ENCODE peak calls at places on chromosomes 1 and 21, in eight cellular contexts. J is activated T-helper 1 cell treated with anti-CD3 and anti-CD28 coated beads, Interleukin-12 subunit alpha, Interleukin-12 subunit beta, Interleukin-2, Interleukin-4 antibody, amounts not matched to agents 30 ng/mL and 10 ng/mL and 1 ng/mL, durations not matched to agents 14 hours and 24 hours and 36 hours; H is choroid plexus epithelial cell; Z is amniotic epithelial cell; P is T47D; R is endodermal cell; V is H9; D is kidney glomerular epithelial cell. S is an unnamed sample.

GRCh38 chr21:22535630-22536029 is 1537.4 kb downstream of the NCAM2 start:
- DNase-seq in R (no peak), D (no peak), V (no peak), P (no peak), J (no peak), Z (no peak), H (no peak), S (no peak)

GRCh38 chr1:17351047-17351446 is 20.9 kb upstream of the PADI6 start:
- DNase-seq in Z (no peak), H (no peak), J (no peak), R (no peak), P (no peak), D (no peak), V (no peak), S (no peak)

GRCh38 chr1:68347415-68347814 is 102.3 kb downstream of the RPE65 start:
- DNase-seq in H (no peak), R (no peak), V (no peak), P (no peak), D (no peak), J (no peak), Z (no peak), S (no peak)

GRCh38 chr1:156479093-156480014 is 21.2 kb downstream of the MEF2D start:
- DNase-seq in D (no peak), R (no peak), H (no peak), V (no peak), Z (no peak), P (no peak), J (no peak), S (no peak)

GRCh38 chr1:158285756-158286241 is 3.9 kb upstream of the CD1C start:
- DNase-seq in R (no peak), Z (no peak), P (no peak), J (no peak), V (no peak), D (peak), H (no peak), S (no peak)

GRCh38 chr1:197519741-197520334 is 251.8 kb downstream of the CRB1 start:
- DNase-seq in R (no peak), H (peak), D (peak), J (no peak), V (no peak), Z (peak), P (peak), S (peak)

GRCh38 chr1:39497570-39497969 is 6.1 kb downstream of the BMP8A start:
- DNase-seq in D (no peak), J (no peak), Z (no peak), H (no peak), V (no peak), R (no peak), P (no peak), S (no peak)

GRCh38 chr21:45096216-45096615 is 21.8 kb downstream of the ADARB1 start:
- DNase-seq in J (no peak), R (no peak), D (no peak), V (no peak), Z (no peak), H (no peak), P (no peak), S (no peak)

GRCh38 chr1:170927955-170928850 is 7.1 kb upstream of the MROH9 start:
- DNase-seq in H (peak), Z (peak), V (no peak), D (no peak), R (no peak), P (peak), J (no peak), S (peak)

GRCh38 chr1:93000751-93001175 is 39.5 kb upstream of the DIPK1A start:
- DNase-seq in J (no peak), H (peak), R (no peak), P (peak), Z (no peak), V (no peak), D (no peak), S (no peak)

GRCh38 chr1:87148670-87149069 is 180.0 kb upstream of the LMO4 start:
- DNase-seq in P (no peak), D (no peak), Z (no peak), J (no peak), H (no peak), R (no peak), V (no peak), S (no peak)

GRCh38 chr1:115980156-115980555 is 3.8 kb downstream of the SLC22A15 start:
- DNase-seq in J (no peak), D (no peak), P (no peak), Z (no peak), R (no peak), V (no peak), H (no peak), S (no peak)

GRCh38 chr21:45533731-45534571 is 8.3 kb downstream of the SLC19A1 start:
- DNase-seq in H (no peak), J (no peak), V (no peak), D (no peak), P (no peak), Z (no peak), R (peak), S (no peak)

GRCh38 chr1:6969106-6969505 is 183.9 kb downstream of the CAMTA1 start:
- DNase-seq in J (no peak), D (no peak), Z (peak), R (no peak), V (no peak), P (no peak), H (peak), S (peak)

GRCh38 chr1:212700892-212701819 is 1.5 kb upstream of the BATF3 start:
- DNase-seq in D (no peak), H (peak), R (peak), P (peak), V (peak), J (no peak), Z (peak), S (peak)

GRCh38 chr1:112549590-112549989 is 40.8 kb downstream of the WNT2B start:
- DNase-seq in P (no peak), Z (no peak), V (no peak), J (no peak), R (no peak), D (no peak), H (no peak), S (no peak)

GRCh38 chr1:221891708-221892107 is 149.8 kb upstream of the DUSP10 start:
- DNase-seq in Z (peak), H (peak), V (no peak), D (no peak), R (no peak), P (no peak), J (no peak), S (no peak)

GRCh38 chr1:188314557-188315137 is 1485.9 kb downstream of the PLA2G4A start:
- DNase-seq in D (no peak), Z (no peak), J (no peak), R (no peak), P (no peak), V (no peak), H (no peak), S (no peak)

GRCh38 chr1:107139833-107140702 is 771 bp upstream of the NTNG1 start:
- DNase-seq in V (peak), P (peak), Z (peak), D (peak), J (no peak), H (peak), R (peak), S (peak)

GRCh38 chr1:153395136-153395685 is 4.3 kb upstream of the S100A8 start:
- DNase-seq in H (no peak), J (no peak), P (no peak), R (peak), V (peak), D (no peak), Z (no peak), S (no peak)

GRCh38 chr21:39441502-39442475 is 3.8 kb downstream of the LCA5L start:
- DNase-seq in H (peak), J (peak), V (no peak), Z (peak), R (peak), D (peak), P (peak), S (peak)

GRCh38 chr1:204751883-204752687 is 66.5 kb upstream of the LRRN2 start:
- DNase-seq in Z (no peak), H (no peak), J (no peak), D (no peak), R (peak), P (peak), V (peak), S (no peak)

GRCh38 chr1:46301406-46302090 is 1.9 kb downstream of the LRRC41 start:
- DNase-seq in J (no peak), Z (peak), H (peak), D (peak), P (no peak), R (peak), V (peak), S (peak)

GRCh38 chr1:5502310-5503194 is 489.7 kb downstream of the NPHP4 start:
- DNase-seq in P (no peak), R (no peak), Z (no peak), J (no peak), H (no peak), V (no peak), D (no peak), S (no peak)

GRCh38 chr1:187685338-187685737 is 856.6 kb downstream of the PLA2G4A start:
- DNase-seq in P (no peak), Z (peak), H (peak), J (no peak), D (no peak), V (no peak), R (no peak), S (peak)

GRCh38 chr1:162716123-162716522 is 74.4 kb upstream of the HSD17B7 start:
- DNase-seq in R (no peak), P (no peak), D (no peak), V (no peak), H (peak), Z (no peak), J (no peak), S (no peak)

GRCh38 chr1:2275796-2276536 is 47.8 kb downstream of the SKI start:
- DNase-seq in V (peak), D (peak), R (no peak), P (no peak), Z (peak), J (no peak), H (peak), S (peak)

GRCh38 chr1:199113265-199113869 is 474.5 kb downstream of the PTPRC start:
- DNase-seq in H (peak), P (peak), D (peak), V (peak), J (peak), R (peak), Z (peak), S (peak)

GRCh38 chr1:84598846-84599741 is 24.9 kb upstream of the CTBS start:
- DNase-seq in V (no peak), R (no peak), J (no peak), H (peak), P (no peak), D (peak), Z (peak), S (peak)

GRCh38 chr1:70465911-70466310 is 54.8 kb downstream of the CTH start:
- DNase-seq in J (no peak), P (no peak), D (no peak), H (no peak), V (no peak), Z (no peak), R (no peak), S (no peak)

GRCh38 chr1:221166559-221167318 is 287.5 kb downstream of the HLX start:
- DNase-seq in H (no peak), D (no peak), Z (no peak), P (no peak), V (no peak), J (no peak), R (no peak), S (no peak)

GRCh38 chr1:99956755-99957154 is 13.0 kb upstream of the SLC35A3 start:
- DNase-seq in R (no peak), J (no peak), V (no peak), H (peak), Z (peak), P (no peak), D (no peak), S (no peak)

GRCh38 chr1:23670709-23671108 is 20.9 kb upstream of the RPL11 start:
- DNase-seq in H (no peak), P (no peak), D (no peak), R (no peak), Z (no peak), V (no peak), J (no peak), S (no peak)

GRCh38 chr1:197910120-197911110 is 6.8 kb upstream of the LHX9 start:
- DNase-seq in D (no peak), J (no peak), P (no peak), R (peak), V (no peak), Z (no peak), H (no peak), S (no peak)

GRCh38 chr1:89273324-89273778 is 691 bp upstream of the GBP5 start:
- DNase-seq in Z (no peak), H (no peak), P (no peak), J (no peak), R (no peak), D (no peak), V (no peak), S (no peak)

GRCh38 chr21:45456836-45457160 is 51.8 kb downstream of the COL18A1 start:
- DNase-seq in P (no peak), V (no peak), D (no peak), J (no peak), Z (no peak), R (no peak), H (no peak), S (no peak)